ENCODE peak calls at places on chromosomes 5 and 9, in five cellular contexts. B is mesendoderm, E is neuronal stem cell, I is IMR-90, K is H9. Q is an unnamed sample.
A peak's percentile ranks its signal among the peaks of the same experiment; 100 is the strongest.

GRCh38 chr5:94778712-94779111 is 160.2 kb downstream of the SLF1 start:
- DNase-seq in B (no peak), E (no peak), I (no peak), K (no peak), Q (no peak)

GRCh38 chr5:149550267-149550582 is 1.0 kb downstream of the CSNK1A1 start:
- DNase-seq in B (no peak), E (no peak), I (peak; percentile 71), K (no peak), Q (no peak)

GRCh38 chr5:132002701-132003100 is 8.8 kb downstream of the ACSL6 start:
- DNase-seq in B (peak; percentile 18), E (no peak), I (no peak), K (no peak), Q (no peak)

GRCh38 chr5:55234171-55234700 is 828 bp upstream of the CCNO start:
- DNase-seq in B (peak; percentile 51), E (no peak), I (peak; percentile 19), K (peak; percentile 41), Q (no peak)

GRCh38 chr5:179166171-179166885 is 106.2 kb downstream of the ZNF354C start:
- DNase-seq in B (no peak), E (no peak), I (no peak), K (no peak), Q (no peak)

GRCh38 chr9:120689860-120690259 is 24.4 kb downstream of the MEGF9 start:
- DNase-seq in B (no peak), E (peak; percentile 23), I (peak; percentile 46), K (no peak), Q (no peak)

GRCh38 chr5:8686707-8687106 is 817.8 kb downstream of the MTRR start:
- DNase-seq in B (no peak), E (no peak), I (peak; percentile 47), K (no peak), Q (no peak)

GRCh38 chr5:116137544-116138378 is 52.9 kb downstream of the COMMD10 start:
- DNase-seq in B (peak; percentile 66), E (peak; percentile 51), I (peak; percentile 62), K (no peak), Q (no peak)

DNA sequence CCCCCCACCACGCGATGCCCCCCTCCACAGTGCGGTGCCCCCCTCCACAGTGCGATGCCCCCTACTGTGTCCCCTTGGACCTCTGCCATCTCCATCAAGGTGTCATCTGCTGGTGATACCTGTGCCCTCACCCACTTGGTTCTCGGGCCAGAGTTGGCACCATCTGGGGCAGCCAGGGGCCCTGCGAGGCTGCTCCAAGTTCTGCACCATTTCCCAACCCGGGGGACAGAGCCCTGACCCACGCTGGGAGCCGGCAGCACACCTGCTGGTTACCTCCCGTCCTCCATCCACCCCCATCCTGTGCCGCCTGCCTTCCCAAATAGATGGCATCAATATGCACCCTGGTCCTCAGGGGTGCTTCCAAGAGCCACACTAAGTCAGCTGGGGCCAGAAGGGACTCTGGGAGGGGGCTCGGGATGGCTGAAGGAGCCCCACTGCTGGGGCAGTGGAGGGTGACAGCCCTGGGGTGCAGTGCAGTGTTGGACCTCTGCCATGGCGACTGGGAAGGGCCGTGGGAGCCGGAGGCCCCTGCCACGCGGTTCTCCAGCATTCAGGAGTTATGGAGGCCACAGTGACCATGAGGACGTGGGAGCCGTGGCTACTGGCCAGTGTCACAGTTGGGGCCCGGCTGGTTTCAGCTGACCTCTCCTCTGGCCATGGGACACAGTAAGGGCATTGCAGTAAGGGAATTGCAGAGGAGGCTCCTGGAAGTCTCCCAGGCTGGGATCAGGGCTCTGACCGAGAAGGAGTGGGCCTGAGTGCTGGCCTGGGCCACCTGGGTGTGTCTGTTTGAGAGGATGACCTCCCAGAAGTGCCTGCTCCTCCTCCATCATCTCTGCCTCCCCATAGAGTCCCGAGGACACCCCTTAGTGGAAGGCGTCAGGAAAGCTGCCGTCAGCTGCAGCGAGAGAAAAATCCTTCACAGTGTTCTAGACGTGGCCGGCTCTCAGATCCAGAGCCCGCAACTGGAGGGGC is 44.2 kb upstream of the NOTCH1 start:
- DNase-seq in B (no peak), E (no peak), I (no peak), K (no peak), Q (no peak)
- H2BK5ac ChIP-seq in B (no peak overlapping the region), E (peak overlapping the region; percentile 97), I (no peak overlapping the region), K (no peak overlapping the region), Q (no peak overlapping the region)

GRCh38 chr9:969693-970309 is 6.7 kb upstream of the DMRT3 start:
- DNase-seq in B (peak; percentile 49), E (no peak), I (no peak), K (peak; percentile 66), Q (no peak)
- H3K27me3 ChIP-seq in B (peaks cover 29% of the 10 kb centered on the region), E (peaks cover 47% of the 10 kb centered on the region), I (peaks cover 72% of the 10 kb centered on the region), K (peaks cover 59% of the 10 kb centered on the region), Q (peaks cover 65% of the 10 kb centered on the region)

DNA sequence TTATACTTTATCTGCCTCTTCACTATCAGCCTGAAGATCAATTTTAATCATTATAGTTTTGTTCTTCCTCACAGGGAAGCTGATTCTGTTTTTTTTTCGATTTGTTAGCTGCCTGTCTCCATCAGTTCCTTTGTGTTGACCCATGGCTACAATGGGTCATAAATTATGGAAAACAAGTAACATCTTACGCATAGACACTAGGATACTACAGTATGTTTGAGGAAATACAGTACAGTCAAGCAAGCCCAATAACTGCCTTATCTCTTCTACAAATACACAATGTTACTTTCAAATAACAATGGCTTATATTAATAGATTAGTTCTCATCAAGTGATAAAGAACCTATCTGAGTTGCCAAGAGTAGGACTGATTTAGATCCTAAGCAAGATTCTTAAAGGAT is 160.5 kb upstream of the FREM1 start:
- DNase-seq in B (no peak), E (no peak), I (no peak), K (no peak), Q (no peak)
- H2BK5ac ChIP-seq in B (no peak overlapping the region), E (no peak overlapping the region), I (no peak overlapping the region), K (no peak overlapping the region), Q (no peak overlapping the region)

DNA sequence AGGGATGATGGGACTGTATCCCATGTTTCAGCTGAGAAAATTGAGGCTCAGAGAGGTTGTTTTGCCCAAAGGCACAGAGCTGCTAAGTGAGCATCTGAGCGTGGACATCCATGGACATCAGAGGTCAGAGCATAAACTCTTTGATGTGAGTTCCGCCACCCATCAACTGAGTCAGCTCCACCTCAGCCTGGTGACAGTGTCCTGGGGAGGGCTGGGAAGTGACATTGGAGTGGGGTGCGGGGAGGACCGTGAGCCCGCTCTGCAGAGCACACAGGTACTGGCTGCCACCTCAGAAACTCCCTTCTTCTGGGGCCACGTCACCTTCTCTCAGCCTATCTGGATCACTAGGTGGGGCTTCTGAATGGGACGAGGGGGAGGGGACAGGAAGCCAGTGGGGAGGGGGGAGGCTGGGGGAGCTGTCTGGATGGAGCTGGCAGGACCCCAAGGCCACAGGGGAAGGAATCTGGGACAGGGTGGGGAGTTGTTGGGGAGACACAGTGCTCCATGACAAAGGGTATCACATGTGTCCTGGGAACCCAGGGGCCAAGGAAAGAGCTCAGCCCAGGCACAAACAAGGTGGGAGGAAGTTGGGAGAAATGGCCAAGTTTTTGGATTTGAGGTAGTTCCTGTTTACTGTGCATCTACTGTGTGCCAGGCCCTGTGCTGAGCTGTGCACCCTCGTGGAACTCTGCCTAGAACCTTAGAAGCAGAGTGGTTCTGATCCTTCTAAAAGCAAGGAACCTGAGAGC is 2.5 kb downstream of the LAMC3 start:
- DNase-seq in B (peak; percentile 82), E (no peak), I (no peak), K (peak; percentile 76), Q (no peak)
- H3K27me3 ChIP-seq in B (no peaks in the 10 kb centered on the region), E (peaks cover 26% of the 10 kb centered on the region), I (peaks cover 70% of the 10 kb centered on the region), K (no peaks in the 10 kb centered on the region), Q (peaks cover 16% of the 10 kb centered on the region)

GRCh38 chr5:137791803-137792202 is 37.6 kb upstream of the HNRNPA0 start:
- DNase-seq in B (no peak), E (no peak), I (no peak), K (no peak), Q (no peak)

GRCh38 chr5:137796279-137796678 is 42.1 kb upstream of the HNRNPA0 start:
- DNase-seq in B (no peak), E (no peak), I (no peak), K (no peak), Q (no peak)

GRCh38 chr5:137791387-137791786 is 37.2 kb upstream of the HNRNPA0 start:
- DNase-seq in B (no peak), E (no peak), I (no peak), K (no peak), Q (no peak)

GRCh38 chr5:137794863-137795262 is 40.7 kb upstream of the HNRNPA0 start:
- DNase-seq in B (peak; percentile 46), E (no peak), I (no peak), K (peak; percentile 45), Q (no peak)

GRCh38 chr5:137792291-137792690 is 38.1 kb upstream of the HNRNPA0 start:
- DNase-seq in B (no peak), E (no peak), I (no peak), K (no peak), Q (no peak)
- H2BK5ac ChIP-seq in B (no peak overlapping the region), E (no peak overlapping the region), I (no peak overlapping the region), K (no peak overlapping the region), Q (no peak overlapping the region)

GRCh38 chr9:92807757-92808725 is 43.4 kb upstream of the BICD2 start:
- DNase-seq in B (no peak), E (no peak), I (no peak), K (peak; percentile 51), Q (peak; percentile 65)
- H3K27me3 ChIP-seq in B (peaks cover 25% of the 10 kb centered on the region), E (peaks cover 54% of the 10 kb centered on the region), I (peaks cover 67% of the 10 kb centered on the region), K (peaks cover 32% of the 10 kb centered on the region), Q (peaks cover 33% of the 10 kb centered on the region)

GRCh38 chr9:129278391-129279237 is 100.6 kb upstream of the IER5L start:
- DNase-seq in B (no peak), E (no peak), I (no peak), K (peak; percentile 82), Q (peak; percentile 81)
- H2BK5ac ChIP-seq in B (no peak overlapping the region), E (peak overlapping the region; percentile 66), I (no peak overlapping the region), K (no peak overlapping the region), Q (no peak overlapping the region)

DNA sequence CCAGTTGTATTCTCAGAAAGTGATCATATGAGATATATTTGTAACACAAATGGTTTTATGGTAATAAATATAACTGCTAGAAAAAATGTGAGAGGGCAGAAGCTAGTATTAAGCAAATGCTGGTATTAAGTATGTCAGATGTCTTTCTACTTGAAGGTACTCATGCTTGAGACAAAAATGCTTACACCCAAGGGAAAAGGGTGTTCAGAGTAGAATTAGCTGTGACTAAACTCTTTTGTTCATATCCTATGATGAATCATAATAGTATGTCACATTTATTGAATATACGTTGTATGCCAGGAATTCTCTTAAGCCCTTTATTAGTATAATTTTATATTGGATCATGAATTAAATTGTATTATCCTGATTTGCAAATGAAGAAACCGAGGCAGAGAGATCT is 2.2 kb downstream of the ADGRV1 start:
- DNase-seq in B (no peak), E (no peak), I (no peak), K (no peak), Q (no peak)
- H3K27me3 ChIP-seq in B (no peaks in the 10 kb centered on the region), E (peaks cover 4% of the 10 kb centered on the region), I (peaks cover 25% of the 10 kb centered on the region), K (no peaks in the 10 kb centered on the region), Q (no peaks in the 10 kb centered on the region)